ENCODE peak calls at places on chromosomes 12 and 14, in five cellular contexts. One of them, this sample, is unnamed.

GRCh38 chr14:50775357-50775756 is 55.6 kb downstream of the NIN start:
- DNase-seq in kidney: no peak
- DNase-seq in brain microvascular endothelial cell: no peak
- DNase-seq in endothelial cell: no peak
- DNase-seq in ovary: no peak
- DNase-seq in this sample: no peak

GRCh38 chr12:93895096-93895460 is 217.9 kb downstream of the CRADD start:
- DNase-seq in kidney: no peak
- DNase-seq in brain microvascular endothelial cell: no peak
- DNase-seq in endothelial cell: no peak
- DNase-seq in ovary: no peak
- DNase-seq in this sample: no peak

GRCh38 chr12:50984899-50985298 is 32.6 kb downstream of the HIGD1C start:
- DNase-seq in kidney: no peak
- DNase-seq in brain microvascular endothelial cell: peak
- DNase-seq in endothelial cell: no peak
- DNase-seq in ovary: no peak
- DNase-seq in this sample: no peak

GRCh38 chr12:98259667-98260066 is 255.7 kb upstream of the TMPO start:
- DNase-seq in kidney: no peak
- DNase-seq in brain microvascular endothelial cell: no peak
- DNase-seq in endothelial cell: no peak
- DNase-seq in ovary: no peak
- DNase-seq in this sample: no peak

GRCh38 chr12:3389911-3390310 is 101.1 kb upstream of the PRMT8 start:
- DNase-seq in kidney: no peak
- DNase-seq in brain microvascular endothelial cell: no peak
- DNase-seq in endothelial cell: no peak
- DNase-seq in ovary: no peak
- DNase-seq in this sample: no peak

GRCh38 chr14:104639889-104640548 is 35.4 kb upstream of the TMEM179 start:
- DNase-seq in kidney: peak
- DNase-seq in brain microvascular endothelial cell: peak
- DNase-seq in endothelial cell: peak
- DNase-seq in ovary: peak
- DNase-seq in this sample: peak

GRCh38 chr14:81459912-81460311 is 59.8 kb upstream of the STON2 start:
- DNase-seq in kidney: no peak
- DNase-seq in brain microvascular endothelial cell: no peak
- DNase-seq in endothelial cell: no peak
- DNase-seq in ovary: no peak
- DNase-seq in this sample: no peak

GRCh38 chr14:59897757-59898383 is 22.1 kb upstream of the LRRC9 start:
- DNase-seq in kidney: no peak
- DNase-seq in brain microvascular endothelial cell: peak
- DNase-seq in endothelial cell: peak
- DNase-seq in ovary: no peak
- DNase-seq in this sample: no peak

GRCh38 chr12:110198386-110198785 is 74.2 kb downstream of the IFT81 start:
- DNase-seq in kidney: no peak
- DNase-seq in brain microvascular endothelial cell: no peak
- DNase-seq in endothelial cell: no peak
- DNase-seq in ovary: no peak
- DNase-seq in this sample: no peak

GRCh38 chr12:108099778-108100177 is 29.3 kb upstream of the WSCD2 start:
- DNase-seq in kidney: no peak
- DNase-seq in brain microvascular endothelial cell: no peak
- DNase-seq in endothelial cell: no peak
- DNase-seq in ovary: no peak
- DNase-seq in this sample: no peak
- TF ChIP-seq CTCF in kidney: no peak
- TF ChIP-seq CTCF in brain microvascular endothelial cell: no peak
- TF ChIP-seq CTCF in endothelial cell: no peak
- TF ChIP-seq CTCF in ovary: no peak
- TF ChIP-seq CTCF in this sample: no peak

GRCh38 chr12:89499857-89500256 is 24.7 kb downstream of the GALNT4 start:
- DNase-seq in kidney: no peak
- DNase-seq in brain microvascular endothelial cell: no peak
- DNase-seq in endothelial cell: no peak
- DNase-seq in ovary: no peak
- DNase-seq in this sample: no peak

GRCh38 chr12:89501793-89502192 is 22.8 kb downstream of the GALNT4 start:
- DNase-seq in kidney: no peak
- DNase-seq in brain microvascular endothelial cell: no peak
- DNase-seq in endothelial cell: no peak
- DNase-seq in ovary: no peak
- DNase-seq in this sample: no peak

GRCh38 chr12:89507015-89507824 is 17.4 kb downstream of the GALNT4 start:
- DNase-seq in kidney: no peak
- DNase-seq in brain microvascular endothelial cell: no peak
- DNase-seq in endothelial cell: no peak
- DNase-seq in ovary: no peak
- DNase-seq in this sample: no peak

GRCh38 chr12:89506050-89506449 is 18.5 kb downstream of the GALNT4 start:
- DNase-seq in kidney: no peak
- DNase-seq in brain microvascular endothelial cell: no peak
- DNase-seq in endothelial cell: no peak
- DNase-seq in ovary: no peak
- DNase-seq in this sample: no peak

DNA sequence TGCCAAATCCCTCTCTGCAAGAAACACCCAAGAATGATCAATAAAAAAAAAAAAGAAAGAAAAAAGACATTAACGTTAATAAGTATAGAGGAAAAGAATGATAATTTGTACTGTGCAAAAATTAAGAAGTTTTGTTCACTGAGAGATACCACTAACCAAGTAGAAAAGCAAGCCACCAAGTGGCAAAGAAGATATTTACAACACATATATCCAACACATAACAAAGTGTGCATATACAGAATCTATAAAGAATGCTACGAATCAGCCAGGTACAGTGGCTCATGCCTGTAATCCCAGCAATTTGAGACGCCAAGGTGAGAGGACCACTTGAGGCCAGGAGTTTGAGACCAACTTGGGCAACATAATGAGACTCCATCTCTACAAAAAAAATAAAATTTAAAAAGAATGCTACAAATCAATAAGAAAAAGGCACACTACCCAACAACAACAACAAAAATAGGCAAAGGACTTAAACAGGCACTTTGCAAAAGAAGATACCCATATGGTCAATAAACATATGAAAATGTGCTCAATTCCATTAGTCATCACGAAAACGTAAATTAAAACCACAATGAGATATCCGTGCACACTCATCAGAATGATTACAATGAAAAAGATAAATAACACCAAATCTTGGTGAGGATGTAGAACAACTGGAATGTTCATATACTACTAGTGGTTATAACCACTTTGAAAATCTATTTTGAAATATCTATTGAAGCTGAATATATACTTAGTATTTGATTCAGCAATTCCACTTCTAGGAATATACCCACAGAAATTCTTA is 19.8 kb downstream of the GALNT4 start:
- DNase-seq in kidney: no peak
- DNase-seq in brain microvascular endothelial cell: peak
- DNase-seq in endothelial cell: no peak
- DNase-seq in ovary: no peak
- DNase-seq in this sample: no peak
- TF ChIP-seq CTCF in kidney: no peak
- TF ChIP-seq CTCF in brain microvascular endothelial cell: no peak
- TF ChIP-seq CTCF in endothelial cell: no peak
- TF ChIP-seq CTCF in ovary: no peak
- TF ChIP-seq CTCF in this sample: peak

DNA sequence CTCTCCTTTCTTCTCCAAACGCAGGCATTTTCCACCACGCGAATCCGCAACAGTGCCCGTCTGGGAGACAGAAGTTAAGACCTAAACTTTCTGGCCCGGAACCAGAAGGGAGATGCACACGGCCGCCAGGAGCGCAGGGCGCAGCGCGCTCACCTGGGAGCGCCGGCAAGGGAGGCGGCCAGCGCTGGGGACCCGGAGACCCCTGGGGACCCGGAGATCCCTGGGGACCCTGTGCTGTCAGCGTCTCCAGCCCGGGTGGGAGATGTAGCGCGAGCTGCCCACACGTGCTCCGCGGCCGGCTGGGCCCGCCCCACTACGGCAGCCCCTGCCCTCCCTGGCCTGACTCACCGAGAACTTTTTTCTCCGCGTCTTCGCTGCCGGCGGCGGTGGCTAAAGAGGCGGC is 620 bp downstream of the YBX3 start:
- DNase-seq in kidney: peak
- DNase-seq in brain microvascular endothelial cell: peak
- DNase-seq in endothelial cell: peak
- DNase-seq in ovary: peak
- DNase-seq in this sample: peak
- TF ChIP-seq CTCF in kidney: peak
- TF ChIP-seq CTCF in brain microvascular endothelial cell: peak
- TF ChIP-seq CTCF in endothelial cell: no peak
- TF ChIP-seq CTCF in ovary: peak
- TF ChIP-seq CTCF in this sample: peak

GRCh38 chr12:75491169-75491568 is 10.6 kb downstream of the GLIPR1 start:
- DNase-seq in kidney: no peak
- DNase-seq in brain microvascular endothelial cell: no peak
- DNase-seq in endothelial cell: no peak
- DNase-seq in ovary: no peak
- DNase-seq in this sample: no peak

GRCh38 chr12:75487310-75487709 is 6.8 kb downstream of the GLIPR1 start:
- DNase-seq in kidney: no peak
- DNase-seq in brain microvascular endothelial cell: no peak
- DNase-seq in endothelial cell: no peak
- DNase-seq in ovary: no peak
- DNase-seq in this sample: no peak

GRCh38 chr12:75489613-75490210 is 9.2 kb downstream of the GLIPR1 start:
- DNase-seq in kidney: no peak
- DNase-seq in brain microvascular endothelial cell: no peak
- DNase-seq in endothelial cell: no peak
- DNase-seq in ovary: no peak
- DNase-seq in this sample: no peak

GRCh38 chr12:75489187-75489586 is 8.6 kb downstream of the GLIPR1 start:
- DNase-seq in kidney: no peak
- DNase-seq in brain microvascular endothelial cell: no peak
- DNase-seq in endothelial cell: no peak
- DNase-seq in ovary: no peak
- DNase-seq in this sample: no peak

GRCh38 chr12:75488553-75488952 is 8.0 kb downstream of the GLIPR1 start:
- DNase-seq in kidney: no peak
- DNase-seq in brain microvascular endothelial cell: peak
- DNase-seq in endothelial cell: no peak
- DNase-seq in ovary: no peak
- DNase-seq in this sample: no peak
- TF ChIP-seq CTCF in kidney: peak
- TF ChIP-seq CTCF in brain microvascular endothelial cell: peak
- TF ChIP-seq CTCF in endothelial cell: no peak
- TF ChIP-seq CTCF in ovary: no peak
- TF ChIP-seq CTCF in this sample: peak

DNA sequence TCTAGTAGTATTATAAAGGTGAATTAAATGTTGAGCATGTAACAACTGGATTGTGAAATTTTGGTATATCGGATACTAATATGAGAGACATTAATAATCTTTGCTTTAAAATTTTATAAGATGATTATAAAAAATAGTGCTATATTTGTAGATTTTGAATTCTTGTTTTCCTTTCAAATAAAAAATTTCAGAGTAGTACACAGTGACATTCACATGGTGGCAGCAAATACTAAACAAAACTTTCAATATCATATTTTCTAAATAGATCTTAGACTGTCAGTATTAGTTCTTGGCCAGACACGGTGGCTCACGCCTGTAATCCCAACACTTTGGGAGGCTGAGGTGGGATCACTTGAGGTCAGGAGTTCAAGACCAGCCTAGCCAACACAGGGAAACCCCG is 166.0 kb downstream of the NAV3 start:
- DNase-seq in kidney: no peak
- DNase-seq in brain microvascular endothelial cell: no peak
- DNase-seq in endothelial cell: no peak
- DNase-seq in ovary: no peak
- DNase-seq in this sample: no peak
- TF ChIP-seq CTCF in kidney: no peak
- TF ChIP-seq CTCF in brain microvascular endothelial cell: no peak
- TF ChIP-seq CTCF in endothelial cell: no peak
- TF ChIP-seq CTCF in ovary: no peak
- TF ChIP-seq CTCF in this sample: peak

DNA sequence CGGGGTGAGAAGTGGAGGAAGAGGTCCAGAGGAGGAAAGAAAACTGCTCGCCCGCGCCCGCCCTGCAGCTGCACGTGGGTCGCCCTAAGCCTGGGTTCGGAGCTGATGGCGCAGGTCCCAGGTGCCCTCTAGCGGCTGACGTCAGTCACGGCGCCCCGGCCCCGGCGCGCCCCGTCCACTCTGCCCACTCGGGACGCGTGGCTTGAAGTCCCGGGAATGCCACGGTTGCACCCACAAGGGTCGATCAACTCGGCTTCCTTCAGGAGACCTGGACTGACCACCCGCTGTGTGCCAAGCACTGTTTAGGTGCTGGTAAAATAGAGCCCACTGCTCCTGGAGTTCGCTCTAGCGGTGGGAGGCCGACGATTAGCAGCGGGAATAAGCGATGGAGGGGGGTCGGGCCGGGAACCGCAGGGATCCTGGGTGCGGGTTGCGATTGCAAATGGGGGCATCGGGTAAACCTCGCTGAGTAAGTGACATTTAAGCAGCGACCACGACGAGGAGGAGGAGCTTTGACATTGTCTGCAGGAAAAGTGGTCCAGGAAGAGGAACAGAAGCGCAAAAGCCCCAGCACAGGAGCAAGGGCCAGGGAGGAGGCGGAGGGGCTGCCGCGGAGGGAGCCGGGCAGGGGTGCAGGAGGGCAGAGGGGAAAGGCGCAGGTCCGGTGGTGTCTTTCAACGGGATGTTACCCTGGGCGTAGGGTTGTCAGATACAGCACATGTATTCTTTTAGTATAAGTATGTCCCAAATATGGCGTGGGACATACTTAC is 5.1 kb upstream of the ZNF839 start:
- DNase-seq in kidney: peak
- DNase-seq in brain microvascular endothelial cell: peak
- DNase-seq in endothelial cell: peak
- DNase-seq in ovary: peak
- DNase-seq in this sample: no peak
- TF ChIP-seq CTCF in kidney: peak
- TF ChIP-seq CTCF in brain microvascular endothelial cell: peak
- TF ChIP-seq CTCF in endothelial cell: peak
- TF ChIP-seq CTCF in ovary: peak
- TF ChIP-seq CTCF in this sample: peak